ENCODE peak calls at places on chromosomes 6 and 20, in seven cellular contexts. M, R, A, N, Y, S and L are unnamed samples.

GRCh38 chr6:29841030-29841429 is 13.4 kb downstream of the HLA-G start:
- DNase-seq in M (no peak), R (no peak), A (no peak), N (no peak), Y (no peak), S (no peak), L (no peak)

GRCh38 chr20:17109307-17109706 is 117.5 kb upstream of the PCSK2 start:
- DNase-seq in M (no peak), R (no peak), A (no peak), N (no peak), Y (peak; percentile 75), S (no peak), L (no peak)

GRCh38 chr6:2749972-2750600 is 636 bp downstream of the MYLK4 start:
- DNase-seq in M (peak; percentile 65), R (peak; percentile 49), A (peak; percentile 70), N (peak; percentile 51), Y (no peak), S (no peak), L (peak; percentile 65)

GRCh38 chr20:10536531-10536930 is 101.4 kb downstream of the SLX4IP start:
- DNase-seq in M (peak; percentile 41), R (no peak), A (no peak), N (peak; percentile 41), Y (no peak), S (no peak), L (peak; percentile 46)

GRCh38 chr6:7048859-7049258 is 58.9 kb upstream of the RREB1 start:
- DNase-seq in M (no peak), R (no peak), A (no peak), N (no peak), Y (no peak), S (peak; percentile 6), L (no peak)

GRCh38 chr6:28337103-28337520 is 1.2 kb upstream of the ZSCAN31 start:
- DNase-seq in M (no peak), R (no peak), A (no peak), N (no peak), Y (no peak), S (no peak), L (peak; percentile 64)

GRCh38 chr20:41201760-41202159 is 64.4 kb downstream of the PLCG1 start:
- DNase-seq in M (no peak), R (no peak), A (no peak), N (no peak), Y (no peak), S (no peak), L (no peak)

GRCh38 chr6:116190550-116190949 is 63.3 kb downstream of the TSPYL4 start:
- DNase-seq in M (no peak), R (no peak), A (no peak), N (no peak), Y (no peak), S (no peak), L (no peak)

GRCh38 chr20:48921883-48922867 is 664 bp downstream of the ARFGEF2 start:
- DNase-seq in M (peak; percentile 36), R (peak; percentile 51), A (peak; percentile 67), N (peak; percentile 64), Y (no peak), S (no peak), L (peak; percentile 89)

GRCh38 chr6:99334526-99335127 is 14.8 kb downstream of the FAXC start:
- DNase-seq in M (peak; percentile 49), R (no peak), A (no peak), N (peak; percentile 21), Y (no peak), S (no peak), L (peak; percentile 46)

GRCh38 chr6:3296113-3296512 is 37.4 kb downstream of the PSMG4 start:
- DNase-seq in M (no peak), R (no peak), A (no peak), N (no peak), Y (no peak), S (no peak), L (no peak)

GRCh38 chr6:128121190-128121589 is 220.3 kb upstream of the THEMIS start:
- DNase-seq in M (no peak), R (no peak), A (no peak), N (no peak), Y (no peak), S (no peak), L (no peak)

GRCh38 chr6:87376643-87377042 is 31.1 kb upstream of the CFAP206 start:
- DNase-seq in M (no peak), R (no peak), A (no peak), N (no peak), Y (no peak), S (no peak), L (no peak)

GRCh38 chr6:128738112-128738511 is 144.8 kb upstream of the LAMA2 start:
- DNase-seq in M (no peak), R (no peak), A (peak; percentile 16), N (no peak), Y (no peak), S (no peak), L (no peak)

GRCh38 chr6:34791164-34791841 is 580 bp upstream of the BLTP3A start:
- DNase-seq in M (no peak), R (peak; percentile 68), A (peak; percentile 64), N (peak; percentile 50), Y (peak; percentile 91), S (no peak), L (peak; percentile 79)

GRCh38 chr6:139653136-139653535 is 278.7 kb upstream of the CITED2 start:
- DNase-seq in M (no peak), R (no peak), A (no peak), N (no peak), Y (no peak), S (no peak), L (no peak)

GRCh38 chr6:31203345-31203979 is 33.0 kb upstream of the POU5F1 start:
- DNase-seq in M (no peak), R (no peak), A (peak; percentile 55), N (no peak), Y (no peak), S (no peak), L (peak; percentile 91)

GRCh38 chr6:124164363-124164762 is 360.7 kb downstream of the NKAIN2 start:
- DNase-seq in M (no peak), R (no peak), A (no peak), N (no peak), Y (no peak), S (no peak), L (no peak)

DNA sequence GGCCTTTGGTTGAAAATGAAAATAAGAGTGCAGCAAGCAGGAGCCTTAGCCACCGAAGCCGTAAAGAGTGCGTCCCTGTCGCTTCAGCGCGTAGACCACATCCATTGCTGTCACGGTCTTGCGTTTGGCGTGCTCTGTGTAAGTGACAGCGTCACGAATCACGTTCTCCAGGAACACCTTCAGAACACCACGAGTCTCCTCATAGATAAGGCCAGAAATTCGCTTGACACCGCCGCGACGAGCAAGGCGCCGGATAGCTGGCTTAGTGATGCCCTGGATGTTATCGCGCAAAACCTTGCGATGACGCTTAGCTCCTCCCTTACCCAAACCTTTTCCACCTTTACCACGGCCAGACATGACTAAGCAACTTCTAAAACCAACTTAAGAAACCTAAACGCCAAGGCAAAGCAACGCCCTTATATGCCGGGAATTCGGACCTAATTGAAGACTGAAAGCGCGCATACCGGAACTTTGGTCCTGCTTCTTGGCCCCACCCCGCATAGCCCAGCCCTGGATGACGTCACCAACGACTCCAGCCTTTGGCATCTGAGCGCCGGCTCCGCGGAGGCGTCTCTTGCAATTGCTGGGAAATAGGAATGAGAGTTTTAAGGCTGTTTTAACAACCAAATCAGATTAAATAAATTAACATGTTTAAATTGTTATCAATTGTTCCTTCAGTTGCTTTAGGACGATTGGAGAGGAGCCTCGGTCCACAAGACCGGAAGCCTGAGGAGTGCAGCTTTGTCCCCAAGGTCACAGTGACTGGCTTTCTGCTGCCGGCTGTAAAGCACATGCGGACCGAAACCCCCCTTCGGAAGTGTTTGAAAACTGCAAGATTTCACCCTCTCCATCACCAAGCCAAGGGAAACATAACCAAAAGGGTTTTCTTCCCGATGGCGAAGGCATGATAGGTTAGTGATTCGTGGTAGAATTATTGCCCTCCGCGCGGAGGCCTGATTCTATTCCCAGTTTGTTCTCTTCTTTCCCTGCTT is 79.6 kb upstream of the BTN3A2 start:
- DNase-seq in M (peak; percentile 98), R (peak; percentile 98), A (peak; percentile 99), N (peak; percentile 98), Y (peak; percentile 100), S (peak; percentile 98), L (peak; percentile 100)
- TF ChIP-seq POLR2A in M (peak; percentile 99), R (no peak), A (peak; percentile 98), N (peak; percentile 31), Y (no peak), S (peak; percentile 82), L (peak; percentile 100)

DNA sequence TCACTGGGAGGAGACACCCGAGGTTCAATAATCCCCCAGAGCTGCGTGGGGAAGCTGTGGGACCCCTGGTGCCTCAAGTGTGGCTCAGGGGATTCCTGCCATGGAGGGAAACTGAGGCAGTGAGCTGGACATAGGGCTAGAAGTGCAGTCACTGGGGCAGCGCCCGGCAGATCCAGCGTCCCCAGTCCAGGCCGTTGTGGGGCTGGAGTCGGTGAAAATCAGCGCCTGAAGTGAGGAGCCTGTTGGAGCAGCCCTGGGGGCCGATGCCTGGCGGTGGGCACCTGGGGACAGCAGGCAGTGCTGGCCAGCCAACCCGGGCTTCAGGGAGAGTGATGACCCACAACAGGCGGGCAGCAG is 2.2 kb upstream of the COL9A3 start:
- DNase-seq in M (no peak), R (no peak), A (no peak), N (no peak), Y (no peak), S (no peak), L (no peak)
- TF ChIP-seq POLR2A in M (no peak), R (no peak), A (no peak), N (no peak), Y (no peak), S (no peak), L (no peak)

DNA sequence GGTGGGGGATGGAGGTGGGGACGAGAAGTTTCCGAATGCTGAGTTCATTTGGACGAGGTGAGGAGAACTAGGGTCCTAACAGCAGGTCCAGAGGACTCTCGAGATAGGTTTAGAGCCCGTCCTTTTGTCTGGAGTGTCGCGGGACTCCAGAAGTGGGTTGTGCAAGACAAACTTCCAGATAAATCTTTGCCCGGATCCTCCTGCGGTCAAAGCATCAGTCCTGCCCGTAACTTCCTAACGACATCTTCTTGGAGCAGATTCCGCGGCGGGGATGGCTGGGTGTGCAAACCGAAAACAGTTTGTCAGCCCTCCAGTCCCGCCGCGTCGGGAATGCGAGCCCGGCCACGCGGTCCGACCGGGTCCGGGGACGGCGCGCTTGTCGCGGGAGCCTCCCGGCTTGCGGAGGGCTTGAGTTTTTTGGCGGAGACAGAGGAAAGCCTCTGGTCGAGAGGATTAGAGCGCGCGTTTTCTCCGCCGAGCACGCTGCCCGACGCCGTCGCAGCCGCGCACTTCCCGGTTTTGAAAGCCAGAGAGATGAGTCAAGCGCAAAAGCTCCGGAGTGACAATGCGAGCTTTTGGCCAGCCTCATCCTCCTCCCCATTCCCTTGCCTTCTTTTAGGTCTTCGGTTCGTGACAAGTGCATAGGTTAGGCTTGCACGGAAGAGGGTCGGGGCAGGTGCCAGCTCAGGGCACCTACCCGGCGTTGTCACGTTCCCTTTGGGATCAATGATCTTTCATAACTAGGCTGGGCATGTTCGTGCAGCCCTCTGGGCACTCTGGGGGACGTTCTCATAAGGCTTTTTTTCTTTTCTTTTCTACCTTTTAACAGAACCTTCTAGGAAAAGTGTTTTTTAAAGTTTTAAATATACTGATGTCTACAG is 91.4 kb upstream of the PRDM1 start:
- DNase-seq in M (peak; percentile 34), R (peak; percentile 47), A (peak; percentile 63), N (peak; percentile 37), Y (no peak), S (no peak), L (peak; percentile 71)
- TF ChIP-seq POLR2A in M (no peak), R (no peak), A (no peak), N (no peak), Y (no peak), S (peak; percentile 37), L (no peak)

GRCh38 chr6:32436995-32437836 is 2.5 kb upstream of the HLA-DRA start:
- DNase-seq in M (peak; percentile 10), R (no peak), A (no peak), N (no peak), Y (no peak), S (no peak), L (no peak)
- TF ChIP-seq POLR2A in M (no peak), R (no peak), A (no peak), N (no peak), Y (no peak), S (no peak), L (no peak)

GRCh38 chr6:132819405-132820145 is 5.2 kb downstream of the RPS12 start:
- DNase-seq in M (no peak), R (no peak), A (no peak), N (no peak), Y (no peak), S (no peak), L (peak; percentile 32)
- TF ChIP-seq POLR2A in M (no peak), R (no peak), A (no peak), N (no peak), Y (no peak), S (no peak), L (peak; percentile 70)